ENCODE peak calls at places on chromosomes 12 and 14, in seven cellular contexts. W is AG09309, R is left ventricle myocardium inferior, T is posterior cingulate gyrus, V is AML-193, E is T47D, A is NCI-H345. M is an unnamed sample.

GRCh38 chr14:24456980-24457379 is 14.4 kb upstream of the SDR39U1 start:
- DNase-seq in W (no peak), R (no peak), T (no peak), V (no peak), E (no peak), A (no peak), M (no peak)

GRCh38 chr14:72172597-72172996 is 240.4 kb downstream of the RGS6 start:
- DNase-seq in W (no peak), R (no peak), T (no peak), V (no peak), E (no peak), A (no peak), M (no peak)

GRCh38 chr14:50021261-50021660 is 95.1 kb downstream of the VCPKMT start:
- DNase-seq in W (no peak), R (no peak), T (no peak), V (no peak), E (no peak), A (no peak), M (no peak)

GRCh38 chr12:53221203-53222076 is 10.6 kb downstream of the RARG start:
- DNase-seq in W (no peak), R (peak), T (no peak), V (peak), E (peak), A (peak), M (peak)

GRCh38 chr14:38291681-38292459 is 36.0 kb upstream of the CLEC14A start:
- DNase-seq in W (no peak), R (no peak), T (no peak), V (no peak), E (no peak), A (no peak), M (no peak)

GRCh38 chr14:31410048-31410654 is 10.2 kb downstream of the HEATR5A start:
- DNase-seq in W (no peak), R (no peak), T (no peak), V (peak), E (no peak), A (no peak), M (no peak)

GRCh38 chr12:94839347-94839746 is 164.2 kb downstream of the NDUFA12 start:
- DNase-seq in W (no peak), R (no peak), T (no peak), V (no peak), E (no peak), A (no peak), M (no peak)

GRCh38 chr14:101977311-101978071 is 13.1 kb downstream of the DYNC1H1 start:
- DNase-seq in W (no peak), R (no peak), T (no peak), V (no peak), E (no peak), A (no peak), M (no peak)

GRCh38 chr14:52314521-52315354 is 626 bp downstream of the PTGER2 start:
- DNase-seq in W (no peak), R (peak), T (peak), V (no peak), E (peak), A (no peak), M (no peak)

GRCh38 chr14:68819260-68819691 is 26.4 kb upstream of the ZFP36L1 start:
- DNase-seq in W (no peak), R (no peak), T (no peak), V (no peak), E (no peak), A (peak), M (no peak)

GRCh38 chr14:59632381-59632780 is 55.8 kb upstream of the CCDC175 start:
- DNase-seq in W (no peak), R (no peak), T (no peak), V (peak), E (no peak), A (peak), M (peak)

GRCh38 chr12:57611116-57611809 is at the start of gene ARHGEF25:
- DNase-seq in W (no peak), R (peak), T (peak), V (no peak), E (peak), A (peak), M (peak)

GRCh38 chr12:53071591-53072551 is 7.3 kb downstream of the SPRYD3 start:
- DNase-seq in W (no peak), R (peak), T (no peak), V (no peak), E (no peak), A (no peak), M (no peak)

GRCh38 chr12:45893240-45893639 is 97.1 kb downstream of the SCAF11 start:
- DNase-seq in W (no peak), R (no peak), T (no peak), V (no peak), E (no peak), A (no peak), M (no peak)